ENCODE peak calls at places on chromosomes 7 and 10, in seven cellular contexts. S is heart left ventricle, G is tibial nerve, M is neural progenitor cell, N is AG04450, V is psoas muscle, U is lower leg skin. P is an unnamed sample.

GRCh38 chr7:32316831-32317230 is 173.3 kb downstream of the LSM5 start:
- DNase-seq in S (no peak), G (no peak), M (no peak), N (no peak), V (no peak), U (no peak), P (no peak)

GRCh38 chr7:234712-235553 is 42.6 kb downstream of the FAM20C start:
- DNase-seq in S (peak; percentile 74), G (no peak), M (no peak), N (peak; percentile 65), V (peak; percentile 81), U (peak; percentile 65), P (no peak)

GRCh38 chr7:2607913-2608899 is 23.6 kb upstream of the TTYH3 start:
- DNase-seq in S (no peak), G (no peak), M (no peak), N (no peak), V (no peak), U (no peak), P (no peak)

GRCh38 chr7:45627691-45628456 is 53.7 kb downstream of the ADCY1 start:
- DNase-seq in S (no peak), G (no peak), M (no peak), N (no peak), V (no peak), U (no peak), P (no peak)

GRCh38 chr10:105797234-105797890 is 1156.3 kb downstream of the SORCS3 start:
- DNase-seq in S (no peak), G (no peak), M (peak; percentile 54), N (no peak), V (no peak), U (no peak), P (peak; percentile 16)

GRCh38 chr10:100562008-100562672 is 26.4 kb downstream of the HIF1AN start:
- DNase-seq in S (peak; percentile 55), G (no peak), M (peak; percentile 88), N (no peak), V (peak; percentile 78), U (peak; percentile 29), P (peak; percentile 61)

GRCh38 chr10:123180101-123180500 is 25.9 kb downstream of the BUB3 start:
- DNase-seq in S (no peak), G (no peak), M (no peak), N (no peak), V (no peak), U (no peak), P (no peak)

GRCh38 chr7:74568658-74569057 is 88.9 kb upstream of the GTF2I start:
- DNase-seq in S (no peak), G (no peak), M (no peak), N (no peak), V (no peak), U (no peak), P (peak; percentile 21)

GRCh38 chr10:100370561-100370975 is 23.5 kb downstream of the SCD start:
- DNase-seq in S (peak; percentile 33), G (no peak), M (no peak), N (no peak), V (peak; percentile 60), U (peak; percentile 65), P (peak; percentile 79)

GRCh38 chr7:157997080-157997440 is 590.6 kb downstream of the PTPRN2 start:
- DNase-seq in S (no peak), G (no peak), M (no peak), N (no peak), V (no peak), U (no peak), P (no peak)

GRCh38 chr10:68982389-68982788 is 6.2 kb upstream of the KIFBP start:
- DNase-seq in S (no peak), G (no peak), M (no peak), N (no peak), V (no peak), U (no peak), P (no peak)

GRCh38 chr7:129461809-129462208 is 27.6 kb downstream of the STRIP2 start:
- DNase-seq in S (no peak), G (no peak), M (no peak), N (no peak), V (no peak), U (no peak), P (no peak)

GRCh38 chr10:116278832-116279231 is 5.8 kb upstream of the GFRA1 start:
- DNase-seq in S (no peak), G (no peak), M (peak; percentile 90), N (no peak), V (no peak), U (no peak), P (no peak)

GRCh38 chr7:240887-241421 is 48.6 kb downstream of the FAM20C start:
- DNase-seq in S (no peak), G (no peak), M (peak; percentile 24), N (no peak), V (no peak), U (no peak), P (no peak)

GRCh38 chr7:14351167-14351566 is 361.7 kb upstream of the ETV1 start:
- DNase-seq in S (peak; percentile 37), G (no peak), M (peak; percentile 58), N (no peak), V (no peak), U (no peak), P (no peak)

GRCh38 chr10:31000867-31001266 is 30.8 kb downstream of the ZNF438 start:
- DNase-seq in S (no peak), G (no peak), M (no peak), N (no peak), V (no peak), U (no peak), P (peak; percentile 37)

GRCh38 chr7:122300607-122301079 is 3.9 kb downstream of the FEZF1 start:
- DNase-seq in S (no peak), G (no peak), M (peak; percentile 57), N (no peak), V (no peak), U (no peak), P (no peak)

GRCh38 chr7:151456782-151457181 is 16.8 kb upstream of the CRYGN start:
- DNase-seq in S (no peak), G (no peak), M (peak; percentile 57), N (no peak), V (no peak), U (no peak), P (no peak)

GRCh38 chr10:339038-339391 is 203.8 kb downstream of the ZMYND11 start:
- DNase-seq in S (no peak), G (no peak), M (no peak), N (no peak), V (no peak), U (no peak), P (no peak)

GRCh38 chr7:111266613-111267012 is 175.7 kb downstream of the LRRN3 start:
- DNase-seq in S (no peak), G (no peak), M (no peak), N (peak; percentile 42), V (no peak), U (no peak), P (peak; percentile 46)

DNA sequence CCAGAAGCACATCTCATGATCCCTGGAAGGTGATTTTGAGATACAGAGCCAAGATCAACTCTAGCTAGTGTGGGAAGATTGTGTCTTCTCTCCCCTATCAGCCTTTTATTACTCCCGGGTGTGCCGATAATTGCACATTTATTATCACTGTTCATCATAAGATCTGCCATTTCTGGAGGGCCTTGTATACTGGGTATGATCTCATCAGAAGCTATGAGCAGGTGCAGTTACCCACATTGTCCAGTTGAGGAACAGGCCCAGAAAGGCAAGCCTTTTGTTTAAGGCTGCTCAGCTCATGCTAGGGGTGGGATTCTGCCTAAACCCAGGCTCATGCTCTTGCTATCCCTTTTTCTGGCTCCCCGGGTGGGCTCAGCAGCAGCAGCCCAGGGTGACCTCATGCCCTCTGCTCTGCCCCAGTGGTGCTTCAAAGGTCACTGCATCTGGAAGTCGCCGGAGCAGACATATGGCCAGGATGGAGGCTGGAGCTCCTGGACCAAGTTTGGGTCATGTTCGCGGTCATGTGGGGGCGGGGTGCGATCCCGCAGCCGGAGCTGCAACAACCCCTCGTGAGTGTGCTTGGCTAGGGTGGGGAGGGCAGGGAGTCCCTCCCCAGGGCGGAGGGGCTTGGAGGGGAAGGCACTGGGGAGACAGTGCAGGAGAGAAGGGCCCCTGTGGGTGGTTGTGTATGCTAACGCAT is 46.6 kb downstream of the TBATA start:
- DNase-seq in S (no peak), G (no peak), M (no peak), N (no peak), V (no peak), U (no peak), P (no peak)
- TF ChIP-seq CTCF in S (no peak), G (no peak), M (peak; percentile 22), N (peak; percentile 13), V (no peak), U (no peak), P (no peak)

GRCh38 chr7:101236292-101236691 is 1.3 kb downstream of the CLDN15 start:
- DNase-seq in S (no peak), G (no peak), M (no peak), N (no peak), V (no peak), U (no peak), P (no peak)
- H3K4me3 ChIP-seq in S (no peak overlapping the region), G (peak overlapping the region; percentile 21), M (no peak overlapping the region), N (no peak overlapping the region), V (no peak overlapping the region), U (no peak overlapping the region), P (no peak overlapping the region)

GRCh38 chr10:107264742-107265141 is 100.2 kb upstream of the SORCS1 start:
- DNase-seq in S (no peak), G (no peak), M (peak; percentile 77), N (no peak), V (no peak), U (no peak), P (no peak)
- TF ChIP-seq CTCF in S (no peak), G (no peak), M (peak; percentile 56), N (no peak), V (no peak), U (no peak), P (no peak)

GRCh38 chr7:4745971-4746919 is 29.2 kb upstream of the AP5Z1 start:
- DNase-seq in S (peak; percentile 43), G (no peak), M (no peak), N (no peak), V (no peak), U (no peak), P (peak; percentile 76)

GRCh38 chr7:4747013-4747412 is 28.4 kb upstream of the AP5Z1 start:
- DNase-seq in S (peak; percentile 48), G (no peak), M (no peak), N (no peak), V (no peak), U (no peak), P (no peak)

GRCh38 chr7:4747746-4748145 is 27.7 kb upstream of the AP5Z1 start:
- DNase-seq in S (no peak), G (no peak), M (no peak), N (no peak), V (no peak), U (no peak), P (no peak)

GRCh38 chr7:4744391-4745264 is 30.8 kb upstream of the AP5Z1 start:
- DNase-seq in S (peak; percentile 100), G (peak; percentile 98), M (peak; percentile 96), N (peak; percentile 99), V (peak; percentile 100), U (peak; percentile 99), P (peak; percentile 99)

DNA sequence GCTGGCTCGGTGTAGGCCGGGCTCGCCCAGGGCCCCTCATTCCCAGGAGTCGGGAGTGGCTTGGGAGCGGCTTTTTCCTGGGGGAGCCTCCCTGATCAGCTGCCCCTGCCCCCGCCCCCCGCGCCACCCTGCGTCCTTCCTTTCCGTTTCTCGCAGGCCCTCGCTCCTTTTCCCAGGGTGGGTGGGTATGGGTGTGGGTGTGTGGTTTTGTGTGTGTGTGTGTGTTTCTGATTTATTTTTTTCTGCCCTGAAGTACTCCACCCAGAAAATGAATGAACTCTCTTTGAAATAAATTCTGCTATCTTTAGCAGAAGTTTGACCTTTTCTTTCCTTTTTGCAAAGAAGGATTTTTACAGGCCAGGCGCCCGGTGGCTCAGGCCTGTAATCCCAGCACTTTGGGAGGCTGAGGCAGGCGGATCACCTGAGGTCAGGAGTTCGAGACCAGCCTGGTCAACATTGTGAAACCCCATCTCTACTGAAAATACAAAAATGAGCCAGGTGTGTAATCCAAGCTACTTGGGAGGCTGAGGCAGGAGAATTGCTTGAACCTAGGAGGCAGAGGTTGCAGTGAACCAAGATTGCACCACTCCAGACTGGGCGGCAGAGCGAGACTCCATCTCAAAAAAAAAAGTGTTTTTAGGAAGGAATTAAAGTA is 30.0 kb upstream of the AP5Z1 start:
- DNase-seq in S (no peak), G (no peak), M (no peak), N (no peak), V (no peak), U (no peak), P (no peak)
- H3K4me3 ChIP-seq in S (peak overlapping the region; percentile 38), G (peak overlapping the region; percentile 46), M (peak overlapping the region; percentile 41), N (peak overlapping the region; percentile 47), V (peak overlapping the region; percentile 48), U (no peak overlapping the region), P (peak overlapping the region; percentile 33)

P was measured in fibroblast of mammary gland.